ENCODE peak calls at places on chromosomes 1 and 21, in five cellular contexts. One of them, this sample, is unnamed.

GRCh38 chr1:226988337-226988672 is 48.2 kb downstream of the COQ8A start:
- DNase-seq in ovary: no peak
- DNase-seq in hepatocyte: peak; percentile 52
- DNase-seq in heart left ventricle: no peak
- DNase-seq in upper lobe of right lung: no peak
- DNase-seq in this sample: peak; percentile 44

GRCh38 chr1:72011721-72012120 is 270.6 kb downstream of the NEGR1 start:
- DNase-seq in ovary: no peak
- DNase-seq in hepatocyte: no peak
- DNase-seq in heart left ventricle: no peak
- DNase-seq in upper lobe of right lung: no peak
- DNase-seq in this sample: no peak

GRCh38 chr1:52365091-52365745 is 787 bp downstream of the CC2D1B start:
- DNase-seq in ovary: peak; percentile 70
- DNase-seq in hepatocyte: peak; percentile 81
- DNase-seq in heart left ventricle: peak; percentile 34
- DNase-seq in upper lobe of right lung: peak; percentile 87
- DNase-seq in this sample: peak; percentile 70

GRCh38 chr1:33081554-33082305 is 777 bp downstream of the AZIN2 start:
- DNase-seq in ovary: no peak
- DNase-seq in hepatocyte: peak; percentile 37
- DNase-seq in heart left ventricle: no peak
- DNase-seq in upper lobe of right lung: no peak
- DNase-seq in this sample: no peak

GRCh38 chr1:33301273-33301984 is 19.5 kb downstream of the A3GALT2 start:
- DNase-seq in ovary: no peak
- DNase-seq in hepatocyte: no peak
- DNase-seq in heart left ventricle: no peak
- DNase-seq in upper lobe of right lung: peak; percentile 6
- DNase-seq in this sample: no peak

GRCh38 chr21:32770514-32771133 is 931 bp downstream of the PAXBP1 start:
- DNase-seq in ovary: no peak
- DNase-seq in hepatocyte: peak; percentile 41
- DNase-seq in heart left ventricle: no peak
- DNase-seq in upper lobe of right lung: no peak
- DNase-seq in this sample: peak; percentile 41

GRCh38 chr1:5989731-5990271 is 2.4 kb downstream of the NPHP4 start:
- DNase-seq in ovary: no peak
- DNase-seq in hepatocyte: no peak
- DNase-seq in heart left ventricle: no peak
- DNase-seq in upper lobe of right lung: peak; percentile 49
- DNase-seq in this sample: no peak

GRCh38 chr1:26697978-26698849 is 2.4 kb downstream of the ARID1A start:
- DNase-seq in ovary: peak; percentile 43
- DNase-seq in hepatocyte: peak; percentile 91
- DNase-seq in heart left ventricle: peak; percentile 65
- DNase-seq in upper lobe of right lung: peak; percentile 73
- DNase-seq in this sample: peak; percentile 63

GRCh38 chr1:194959795-194960194 is 1648.4 kb downstream of the KCNT2 start:
- DNase-seq in ovary: no peak
- DNase-seq in hepatocyte: no peak
- DNase-seq in heart left ventricle: no peak
- DNase-seq in upper lobe of right lung: no peak
- DNase-seq in this sample: no peak

GRCh38 chr21:46646541-46647154 is 11.2 kb downstream of the PRMT2 start:
- DNase-seq in ovary: no peak
- DNase-seq in hepatocyte: no peak
- DNase-seq in heart left ventricle: no peak
- DNase-seq in upper lobe of right lung: no peak
- DNase-seq in this sample: no peak
- H3K36me3 ChIP-seq in ovary: no peaks in the 10 kb centered on the region
- H3K36me3 ChIP-seq in hepatocyte: no peaks in the 10 kb centered on the region
- H3K36me3 ChIP-seq in heart left ventricle: peaks cover 100% of the 10 kb centered on the region
- H3K36me3 ChIP-seq in upper lobe of right lung: peaks cover 100% of the 10 kb centered on the region
- H3K36me3 ChIP-seq in this sample: no peaks in the 10 kb centered on the region

DNA sequence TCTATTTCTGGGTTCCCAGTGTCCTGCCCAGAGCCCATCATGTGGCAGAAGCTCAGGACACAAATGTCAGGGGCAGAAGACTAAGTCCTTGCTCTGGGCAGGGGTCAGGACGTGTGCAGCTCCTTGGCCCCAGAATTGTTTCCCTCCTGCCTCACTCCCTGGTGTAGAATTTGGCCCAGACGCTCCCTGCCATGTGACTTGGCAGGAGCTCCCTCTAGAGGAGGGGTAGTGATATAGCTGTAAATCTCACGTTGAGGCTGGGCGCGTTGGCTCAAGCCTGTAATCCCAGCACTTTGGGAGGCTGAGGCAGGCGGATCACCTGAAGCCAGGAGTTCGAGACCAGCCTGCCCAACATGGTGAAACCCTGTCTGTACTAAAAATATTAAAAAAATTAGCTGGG is 91.2 kb downstream of the UBIAD1 start:
- DNase-seq in ovary: no peak
- DNase-seq in hepatocyte: no peak
- DNase-seq in heart left ventricle: no peak
- DNase-seq in upper lobe of right lung: no peak
- DNase-seq in this sample: no peak
- TF ChIP-seq CTCF in ovary: no peak
- TF ChIP-seq CTCF in hepatocyte: peak; percentile 4
- TF ChIP-seq CTCF in heart left ventricle: peak; percentile 12
- TF ChIP-seq CTCF in upper lobe of right lung: peak; percentile 25
- TF ChIP-seq CTCF in this sample: peak; percentile 35

GRCh38 chr21:42413093-42413492 is 9.4 kb downstream of the UBASH3A start:
- DNase-seq in ovary: no peak
- DNase-seq in hepatocyte: no peak
- DNase-seq in heart left ventricle: no peak
- DNase-seq in upper lobe of right lung: peak; percentile 42
- DNase-seq in this sample: no peak

GRCh38 chr21:42414553-42414927 is 10.8 kb downstream of the UBASH3A start:
- DNase-seq in ovary: no peak
- DNase-seq in hepatocyte: no peak
- DNase-seq in heart left ventricle: no peak
- DNase-seq in upper lobe of right lung: peak; percentile 51
- DNase-seq in this sample: no peak

GRCh38 chr21:42413500-42413899 is 9.8 kb downstream of the UBASH3A start:
- DNase-seq in ovary: no peak
- DNase-seq in hepatocyte: no peak
- DNase-seq in heart left ventricle: no peak
- DNase-seq in upper lobe of right lung: peak; percentile 27
- DNase-seq in this sample: no peak

GRCh38 chr21:42414928-42415769 is 11.4 kb downstream of the UBASH3A start:
- DNase-seq in ovary: no peak
- DNase-seq in hepatocyte: no peak
- DNase-seq in heart left ventricle: no peak
- DNase-seq in upper lobe of right lung: peak; percentile 59
- DNase-seq in this sample: no peak

DNA sequence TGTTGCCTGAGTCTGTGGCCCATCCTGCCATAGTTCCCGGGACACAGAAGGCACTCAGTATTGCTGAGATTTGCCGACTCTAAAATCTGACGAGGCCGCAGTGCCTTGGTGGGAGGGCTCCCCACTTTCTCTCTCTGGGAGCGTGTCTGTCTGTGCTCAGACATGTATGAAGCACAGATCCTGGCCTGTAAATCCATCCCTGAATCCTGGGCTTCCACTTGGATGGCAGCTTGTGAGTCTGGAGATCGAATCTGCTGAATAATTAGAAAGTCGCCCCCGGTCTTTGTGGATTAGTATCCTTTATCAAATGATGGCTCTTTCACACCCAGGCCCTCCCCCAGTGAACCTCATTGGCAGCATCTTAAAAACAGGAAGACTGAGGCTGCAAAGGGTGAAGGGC is 10.4 kb downstream of the UBASH3A start:
- DNase-seq in ovary: no peak
- DNase-seq in hepatocyte: no peak
- DNase-seq in heart left ventricle: no peak
- DNase-seq in upper lobe of right lung: peak; percentile 12
- DNase-seq in this sample: no peak
- H3K36me3 ChIP-seq in ovary: no peaks in the 10 kb centered on the region
- H3K36me3 ChIP-seq in hepatocyte: no peaks in the 10 kb centered on the region
- H3K36me3 ChIP-seq in heart left ventricle: no peaks in the 10 kb centered on the region
- H3K36me3 ChIP-seq in upper lobe of right lung: no peaks in the 10 kb centered on the region
- H3K36me3 ChIP-seq in this sample: no peaks in the 10 kb centered on the region

GRCh38 chr1:77499466-77499865 is 183.0 kb downstream of the ZZZ3 start:
- DNase-seq in ovary: no peak
- DNase-seq in hepatocyte: no peak
- DNase-seq in heart left ventricle: no peak
- DNase-seq in upper lobe of right lung: no peak
- DNase-seq in this sample: no peak
- TF ChIP-seq CTCF in ovary: no peak
- TF ChIP-seq CTCF in hepatocyte: no peak
- TF ChIP-seq CTCF in heart left ventricle: no peak
- TF ChIP-seq CTCF in upper lobe of right lung: no peak
- TF ChIP-seq CTCF in this sample: no peak

GRCh38 chr1:182766881-182767645 is 22.5 kb upstream of the NPL start:
- DNase-seq in ovary: no peak
- DNase-seq in hepatocyte: no peak
- DNase-seq in heart left ventricle: no peak
- DNase-seq in upper lobe of right lung: no peak
- DNase-seq in this sample: no peak

GRCh38 chr1:182770193-182770592 is 19.4 kb upstream of the NPL start:
- DNase-seq in ovary: no peak
- DNase-seq in hepatocyte: no peak
- DNase-seq in heart left ventricle: peak; percentile 46
- DNase-seq in upper lobe of right lung: no peak
- DNase-seq in this sample: no peak

GRCh38 chr1:182766050-182766449 is 23.5 kb upstream of the NPL start:
- DNase-seq in ovary: no peak
- DNase-seq in hepatocyte: no peak
- DNase-seq in heart left ventricle: no peak
- DNase-seq in upper lobe of right lung: no peak
- DNase-seq in this sample: no peak

GRCh38 chr1:182771187-182771984 is 18.2 kb upstream of the NPL start:
- DNase-seq in ovary: no peak
- DNase-seq in hepatocyte: no peak
- DNase-seq in heart left ventricle: no peak
- DNase-seq in upper lobe of right lung: no peak
- DNase-seq in this sample: no peak

DNA sequence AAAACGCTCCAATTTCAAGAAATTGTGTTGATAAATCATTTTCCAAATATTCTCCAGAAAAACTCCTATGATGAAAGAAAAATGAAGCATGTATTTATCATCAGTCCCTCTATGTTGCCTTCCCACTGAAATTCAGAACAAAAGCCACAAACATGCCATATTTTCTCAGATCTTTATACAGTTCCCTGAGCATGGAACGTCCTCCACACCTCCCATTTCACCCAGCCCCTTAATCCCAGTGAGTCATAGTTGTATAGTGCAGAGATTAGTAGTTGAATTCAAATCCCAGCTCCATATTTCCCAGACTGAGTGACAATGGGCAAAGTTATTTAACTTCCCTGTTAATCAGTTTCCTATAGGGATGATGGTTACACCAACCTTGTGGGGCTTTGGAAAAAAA is 20.6 kb upstream of the NPL start:
- DNase-seq in ovary: no peak
- DNase-seq in hepatocyte: no peak
- DNase-seq in heart left ventricle: no peak
- DNase-seq in upper lobe of right lung: no peak
- DNase-seq in this sample: no peak
- H3K36me3 ChIP-seq in ovary: no peaks in the 10 kb centered on the region
- H3K36me3 ChIP-seq in hepatocyte: no peaks in the 10 kb centered on the region
- H3K36me3 ChIP-seq in heart left ventricle: no peaks in the 10 kb centered on the region
- H3K36me3 ChIP-seq in upper lobe of right lung: no peaks in the 10 kb centered on the region
- H3K36me3 ChIP-seq in this sample: no peaks in the 10 kb centered on the region

GRCh38 chr1:220353229-220354012 is 81.2 kb upstream of the RAB3GAP2 start:
- DNase-seq in ovary: no peak
- DNase-seq in hepatocyte: no peak
- DNase-seq in heart left ventricle: no peak
- DNase-seq in upper lobe of right lung: no peak
- DNase-seq in this sample: no peak
- TF ChIP-seq CTCF in ovary: no peak
- TF ChIP-seq CTCF in hepatocyte: no peak
- TF ChIP-seq CTCF in heart left ventricle: no peak
- TF ChIP-seq CTCF in upper lobe of right lung: no peak
- TF ChIP-seq CTCF in this sample: no peak

DNA sequence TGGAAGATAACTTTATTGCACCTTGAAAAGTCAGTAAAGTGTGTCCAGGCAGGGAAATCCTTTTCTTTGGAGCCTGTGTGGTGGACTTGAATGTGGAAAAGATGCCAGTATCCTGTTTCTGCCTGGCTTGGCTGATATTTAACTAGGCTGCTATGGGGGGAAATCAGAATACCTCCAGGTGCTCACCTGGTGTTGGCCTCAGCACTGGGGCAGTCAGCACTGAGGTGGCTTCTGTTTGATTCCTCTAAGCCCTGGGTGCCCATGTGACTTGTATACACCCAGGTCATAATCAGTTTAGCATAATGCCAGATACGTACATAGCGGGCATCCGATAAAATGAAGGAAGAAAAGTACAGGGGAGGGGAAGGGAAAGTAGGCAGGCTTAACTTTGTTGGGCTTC is 7.2 kb downstream of the PHGDH start:
- DNase-seq in ovary: no peak
- DNase-seq in hepatocyte: no peak
- DNase-seq in heart left ventricle: no peak
- DNase-seq in upper lobe of right lung: no peak
- DNase-seq in this sample: no peak
- H3K36me3 ChIP-seq in ovary: no peaks in the 10 kb centered on the region
- H3K36me3 ChIP-seq in hepatocyte: no peaks in the 10 kb centered on the region
- H3K36me3 ChIP-seq in heart left ventricle: peaks cover 3% of the 10 kb centered on the region
- H3K36me3 ChIP-seq in upper lobe of right lung: no peaks in the 10 kb centered on the region
- H3K36me3 ChIP-seq in this sample: peaks cover 2% of the 10 kb centered on the region

GRCh38 chr1:187759934-187760333 is 931.2 kb downstream of the PLA2G4A start:
- DNase-seq in ovary: no peak
- DNase-seq in hepatocyte: peak; percentile 3
- DNase-seq in heart left ventricle: no peak
- DNase-seq in upper lobe of right lung: no peak
- DNase-seq in this sample: no peak

GRCh38 chr1:187763465-187763864 is 934.7 kb downstream of the PLA2G4A start:
- DNase-seq in ovary: no peak
- DNase-seq in hepatocyte: no peak
- DNase-seq in heart left ventricle: no peak
- DNase-seq in upper lobe of right lung: no peak
- DNase-seq in this sample: no peak

GRCh38 chr1:187762109-187762508 is 933.4 kb downstream of the PLA2G4A start:
- DNase-seq in ovary: no peak
- DNase-seq in hepatocyte: peak; percentile 54
- DNase-seq in heart left ventricle: no peak
- DNase-seq in upper lobe of right lung: no peak
- DNase-seq in this sample: no peak

GRCh38 chr1:187763976-187764375 is 935.2 kb downstream of the PLA2G4A start:
- DNase-seq in ovary: no peak
- DNase-seq in hepatocyte: no peak
- DNase-seq in heart left ventricle: no peak
- DNase-seq in upper lobe of right lung: no peak
- DNase-seq in this sample: no peak
- TF ChIP-seq CTCF in ovary: no peak
- TF ChIP-seq CTCF in hepatocyte: no peak
- TF ChIP-seq CTCF in heart left ventricle: no peak
- TF ChIP-seq CTCF in upper lobe of right lung: no peak
- TF ChIP-seq CTCF in this sample: no peak